ENCODE peak calls at places on chromosomes 3 and 15, in ten cellular contexts. J is colonic mucosa, V is astrocyte of the spinal cord, H is GM12865, S is fibroblast of lung, Y is HFF-Myc, P is fibroblast of villous mesenchyme, G is endodermal cell, F is HL-60, O is psoas muscle. N is an unnamed sample.

GRCh38 chr3:186095584-186096061 is 13.3 kb downstream of the ETV5 start:
- DNase-seq in J (no peak), V (no peak), H (no peak), S (no peak), Y (no peak), P (no peak), G (no peak), F (no peak), O (peak), N (no peak)

GRCh38 chr15:31433101-31433500 is 106.5 kb downstream of the KLF13 start:
- DNase-seq in J (no peak), V (no peak), H (no peak), S (no peak), Y (no peak), P (no peak), G (no peak), F (no peak), O (no peak), N (no peak)

GRCh38 chr15:90959894-90960293 is 5.2 kb downstream of the RCCD1 start:
- DNase-seq in J (no peak), V (no peak), H (no peak), S (peak), Y (no peak), P (no peak), G (no peak), F (no peak), O (peak), N (peak)

GRCh38 chr3:141015486-141015885 is 35.7 kb upstream of the SPSB4 start:
- DNase-seq in J (no peak), V (no peak), H (no peak), S (no peak), Y (no peak), P (no peak), G (no peak), F (no peak), O (no peak), N (no peak)

GRCh38 chr3:125054436-125055164 is 1.2 kb downstream of the HEG1 start:
- DNase-seq in J (peak), V (peak), H (peak), S (peak), Y (no peak), P (peak), G (peak), F (no peak), O (no peak), N (peak)

GRCh38 chr15:51861557-51862350 is 32.3 kb downstream of the TMOD3 start:
- DNase-seq in J (no peak), V (no peak), H (no peak), S (no peak), Y (no peak), P (no peak), G (no peak), F (no peak), O (no peak), N (no peak)

GRCh38 chr15:47792231-47792630 is 74.9 kb downstream of the SEMA6D start:
- DNase-seq in J (no peak), V (no peak), H (no peak), S (no peak), Y (no peak), P (no peak), G (no peak), F (no peak), O (no peak), N (no peak)

GRCh38 chr15:93036922-93037321 is 52.1 kb downstream of the RGMA start:
- DNase-seq in J (no peak), V (no peak), H (no peak), S (no peak), Y (no peak), P (no peak), G (no peak), F (no peak), O (no peak), N (no peak)

GRCh38 chr3:139327861-139328260 is 16.0 kb upstream of the MRPS22 start:
- DNase-seq in J (no peak), V (no peak), H (no peak), S (no peak), Y (no peak), P (no peak), G (no peak), F (no peak), O (no peak), N (no peak)

GRCh38 chr3:149971403-149972075 is 844 bp upstream of the PFN2 start:
- DNase-seq in J (peak), V (no peak), H (no peak), S (peak), Y (no peak), P (peak), G (peak), F (no peak), O (peak), N (peak)

GRCh38 chr15:90701880-90702630 is 15.1 kb upstream of the BLM start:
- DNase-seq in J (no peak), V (no peak), H (no peak), S (peak), Y (no peak), P (peak), G (no peak), F (no peak), O (no peak), N (peak)

GRCh38 chr3:89098173-89098572 is 9.2 kb upstream of the EPHA3 start:
- DNase-seq in J (no peak), V (no peak), H (no peak), S (no peak), Y (no peak), P (no peak), G (no peak), F (no peak), O (no peak), N (no peak)

GRCh38 chr3:149407898-149408297 is 30.4 kb upstream of the TM4SF1 start:
- DNase-seq in J (no peak), V (peak), H (no peak), S (peak), Y (no peak), P (peak), G (no peak), F (no peak), O (no peak), N (peak)

GRCh38 chr3:29420106-29420505 is 139.2 kb downstream of the RBMS3 start:
- DNase-seq in J (no peak), V (no peak), H (no peak), S (no peak), Y (no peak), P (peak), G (no peak), F (no peak), O (no peak), N (no peak)

GRCh38 chr3:30646181-30646876 is 39.9 kb downstream of the TGFBR2 start:
- DNase-seq in J (no peak), V (no peak), H (no peak), S (peak), Y (no peak), P (peak), G (no peak), F (peak), O (no peak), N (no peak)

GRCh38 chr3:98954242-98954641 is 52.7 kb upstream of the DCBLD2 start:
- DNase-seq in J (no peak), V (peak), H (no peak), S (peak), Y (peak), P (no peak), G (no peak), F (no peak), O (no peak), N (no peak)

GRCh38 chr3:193883551-193883950 is 252.4 kb upstream of the HES1 start:
- DNase-seq in J (no peak), V (peak), H (no peak), S (peak), Y (no peak), P (no peak), G (no peak), F (no peak), O (no peak), N (peak)

GRCh38 chr3:22713936-22714335 is 489.2 kb upstream of the UBE2E2 start:
- DNase-seq in J (no peak), V (peak), H (no peak), S (peak), Y (no peak), P (peak), G (no peak), F (peak), O (no peak), N (peak)

GRCh38 chr15:69609176-69609575 is 156.6 kb downstream of the RPLP1 start:
- DNase-seq in J (peak), V (peak), H (no peak), S (peak), Y (no peak), P (peak), G (peak), F (no peak), O (no peak), N (peak)

GRCh38 chr3:123694377-123695147 is 109.7 kb upstream of the HACD2 start:
- DNase-seq in J (no peak), V (peak), H (no peak), S (no peak), Y (no peak), P (peak), G (no peak), F (no peak), O (no peak), N (no peak)
- H3K4me3 ChIP-seq in J (no peak), V (no peak), H (no peak), S (no peak), Y (no peak), P (peak), G (no peak), F (no peak), O (no peak), N (no peak)

DNA sequence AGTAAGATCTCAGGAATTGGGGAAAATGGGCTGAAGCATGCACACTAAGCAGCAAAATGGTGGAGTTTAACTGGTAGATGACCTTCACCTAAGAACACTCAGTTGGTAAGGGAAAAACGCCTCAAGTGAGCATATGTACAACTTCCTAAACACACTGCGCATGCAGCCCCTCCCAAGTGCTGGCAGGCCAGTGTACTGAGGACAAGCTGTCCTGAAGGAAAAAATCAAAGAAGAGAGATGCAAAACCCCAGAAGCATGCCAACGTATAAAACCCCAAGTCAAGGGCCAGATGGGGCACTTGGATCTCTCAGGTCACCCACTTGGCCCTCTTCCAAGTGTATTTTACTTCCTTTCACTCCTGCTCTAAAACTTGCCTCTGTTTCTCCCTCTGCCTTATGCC is 10.6 kb upstream of the FYCO1 start:
- DNase-seq in J (no peak), V (no peak), H (no peak), S (no peak), Y (no peak), P (peak), G (no peak), F (no peak), O (no peak), N (no peak)
- TF ChIP-seq CTCF in J (no peak), V (no peak), H (no peak), S (no peak), Y (no peak), P (no peak), G (no peak), F (no peak), O (no peak), N (no peak)

DNA sequence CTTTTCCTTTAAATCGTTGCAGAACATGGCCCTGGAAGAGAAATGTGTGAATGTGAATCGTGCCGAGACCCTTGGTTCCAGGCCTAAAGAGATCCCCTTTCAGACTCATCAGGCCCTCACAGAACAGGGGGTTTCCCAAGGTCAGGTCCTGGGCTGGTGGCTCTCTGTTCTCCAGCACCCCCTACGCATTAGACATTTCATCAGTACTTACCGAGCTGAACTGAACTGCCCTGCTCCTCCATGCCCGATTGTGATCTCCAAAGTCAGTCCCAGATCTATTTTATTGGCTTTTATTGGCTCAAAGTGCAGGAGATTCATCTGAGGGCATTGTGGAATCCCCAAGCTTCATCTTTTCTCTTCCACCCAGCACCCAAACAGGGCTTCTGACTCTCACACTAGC is 27.5 kb downstream of the KLHL6 start:
- DNase-seq in J (no peak), V (no peak), H (peak), S (no peak), Y (no peak), P (no peak), G (no peak), F (no peak), O (no peak), N (no peak)
- H3K4me3 ChIP-seq in J (no peak), V (no peak), H (no peak), S (no peak), Y (no peak), P (no peak), G (no peak), F (no peak), O (no peak), N (no peak)

GRCh38 chr15:67164811-67165652 is 89.4 kb downstream of the AAGAB start:
- DNase-seq in J (no peak), V (peak), H (no peak), S (peak), Y (no peak), P (no peak), G (peak), F (no peak), O (peak), N (peak)
- TF ChIP-seq CTCF in J (no peak), V (peak), H (no peak), S (no peak), Y (no peak), P (no peak), G (peak), F (no peak), O (no peak), N (no peak)

GRCh38 chr15:79130535-79131130 is 40.1 kb upstream of the RASGRF1 start:
- DNase-seq in J (no peak), V (no peak), H (no peak), S (no peak), Y (no peak), P (no peak), G (no peak), F (no peak), O (no peak), N (no peak)
- H3K4me3 ChIP-seq in J (no peak), V (no peak), H (no peak), S (no peak), Y (no peak), P (no peak), G (no peak), F (no peak), O (no peak), N (no peak)

GRCh38 chr3:50189274-50189673 is 2.1 kb upstream of the GNAT1 start:
- DNase-seq in J (peak), V (peak), H (peak), S (peak), Y (no peak), P (peak), G (peak), F (no peak), O (peak), N (peak)
- TF ChIP-seq CTCF in J (peak), V (peak), H (peak), S (peak), Y (peak), P (peak), G (peak), F (peak), O (peak), N (peak)

GRCh38 chr3:155739154-155739553 is 5.7 kb downstream of the PLCH1 start:
- DNase-seq in J (no peak), V (no peak), H (no peak), S (no peak), Y (no peak), P (peak), G (no peak), F (no peak), O (no peak), N (no peak)

GRCh38 chr3:155738580-155739076 is 6.2 kb downstream of the PLCH1 start:
- DNase-seq in J (no peak), V (no peak), H (no peak), S (no peak), Y (no peak), P (no peak), G (no peak), F (no peak), O (no peak), N (no peak)

GRCh38 chr3:155741598-155741997 is 3.3 kb downstream of the PLCH1 start:
- DNase-seq in J (no peak), V (no peak), H (no peak), S (no peak), Y (no peak), P (no peak), G (no peak), F (no peak), O (no peak), N (no peak)

GRCh38 chr3:155741081-155741480 is 3.8 kb downstream of the PLCH1 start:
- DNase-seq in J (no peak), V (no peak), H (no peak), S (no peak), Y (no peak), P (no peak), G (no peak), F (no peak), O (no peak), N (no peak)

DNA sequence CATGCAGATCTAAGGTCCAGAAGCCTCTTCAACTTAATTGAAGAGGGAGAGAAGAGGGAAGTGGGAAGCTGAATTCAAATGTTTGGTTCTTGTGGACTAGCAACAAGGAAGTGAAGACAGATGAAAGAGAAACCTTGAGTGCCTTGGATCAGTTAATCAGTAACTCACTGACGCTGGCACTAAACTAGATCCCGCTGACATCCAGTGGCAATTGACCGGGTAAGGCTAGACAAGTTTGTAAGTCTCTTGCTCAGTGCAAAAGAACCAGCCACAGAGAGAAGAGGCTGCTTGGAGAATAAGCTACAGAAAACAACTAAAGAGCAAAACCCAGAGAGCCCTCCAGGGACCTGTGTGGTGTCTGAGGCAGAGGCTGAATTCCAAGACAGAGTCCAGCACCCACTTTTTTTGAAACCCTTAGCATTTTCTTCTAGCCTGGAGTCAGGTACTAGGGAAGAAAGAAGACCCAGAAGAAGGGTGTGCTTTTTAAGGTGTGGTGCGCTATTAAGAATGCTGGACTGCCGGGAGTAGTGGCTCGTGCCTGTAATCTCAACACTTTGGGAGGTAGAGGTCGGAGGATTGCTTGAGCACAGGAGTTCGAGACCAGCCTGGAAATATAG is 6.9 kb downstream of the PLCH1 start:
- DNase-seq in J (peak), V (no peak), H (peak), S (no peak), Y (no peak), P (no peak), G (no peak), F (peak), O (no peak), N (no peak)
- H3K4me3 ChIP-seq in J (peak), V (no peak), H (no peak), S (no peak), Y (no peak), P (no peak), G (no peak), F (no peak), O (no peak), N (no peak)

GRCh38 chr3:14153663-14154062 is 24.7 kb downstream of the XPC start:
- DNase-seq in J (no peak), V (no peak), H (no peak), S (no peak), Y (no peak), P (no peak), G (peak), F (no peak), O (no peak), N (no peak)

GRCh38 chr3:14150491-14151230 is 25.8 kb downstream of the TMEM43 start:
- DNase-seq in J (no peak), V (no peak), H (no peak), S (no peak), Y (no peak), P (no peak), G (no peak), F (no peak), O (no peak), N (no peak)

GRCh38 chr3:14152963-14153355 is 25.4 kb downstream of the XPC start:
- DNase-seq in J (no peak), V (no peak), H (no peak), S (no peak), Y (no peak), P (no peak), G (no peak), F (no peak), O (no peak), N (no peak)

GRCh38 chr3:14151471-14152083 is 26.7 kb downstream of the TMEM43 start:
- DNase-seq in J (no peak), V (no peak), H (no peak), S (no peak), Y (no peak), P (no peak), G (no peak), F (no peak), O (no peak), N (no peak)

GRCh38 chr3:14152233-14152962 is 26.0 kb downstream of the XPC start:
- DNase-seq in J (no peak), V (no peak), H (no peak), S (no peak), Y (no peak), P (no peak), G (peak), F (no peak), O (no peak), N (no peak)
- TF ChIP-seq CTCF in J (no peak), V (peak), H (peak), S (peak), Y (peak), P (peak), G (peak), F (peak), O (no peak), N (peak)

DNA sequence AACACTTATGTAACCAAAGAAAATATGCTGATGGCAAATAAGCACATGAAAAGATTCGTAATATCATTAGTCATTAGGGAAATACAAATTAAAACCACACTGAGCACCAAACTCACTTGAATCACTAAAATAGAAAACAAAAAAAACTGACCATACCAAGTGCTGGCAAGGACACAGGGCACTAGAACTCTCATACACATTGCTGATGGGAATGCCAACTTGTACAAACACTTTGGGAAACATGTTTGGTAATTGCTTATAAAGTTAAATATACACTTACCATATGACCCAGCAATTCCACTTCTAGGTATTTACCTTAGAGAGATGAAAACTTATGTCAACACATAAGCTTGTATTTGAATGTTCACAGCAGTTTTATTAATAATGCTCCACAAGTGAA is 95.5 kb downstream of the TFDP2 start:
- DNase-seq in J (no peak), V (no peak), H (no peak), S (no peak), Y (no peak), P (no peak), G (no peak), F (no peak), O (no peak), N (no peak)
- H3K4me3 ChIP-seq in J (no peak), V (no peak), H (no peak), S (no peak), Y (no peak), P (no peak), G (no peak), F (no peak), O (no peak), N (no peak)

N was measured in fibroblast of the aortic adventitia.